ENCODE peak calls at places on chromosomes 6 and 20, in eight cellular contexts. P is body of pancreas; W is H1; C is psoas muscle; N is CD8-positive, alpha-beta T cell; V is GM23248; D is adrenal gland; E is PC-3. S is an unnamed sample.
A peak's percentile ranks its signal among the peaks of the same experiment; 100 is the strongest.

GRCh38 chr6:35801148-35801547 is 4.0 kb upstream of the LHFPL5 start:
- DNase-seq in V (no peak), E (no peak), C (no peak), D (no peak), W (no peak), P (no peak), N (no peak), S (no peak)

GRCh38 chr20:8755340-8756118 is 313.4 kb upstream of the PLCB4 start:
- DNase-seq in D (no peak), E (no peak), V (no peak), C (no peak), W (no peak), P (no peak), N (no peak), S (no peak)

GRCh38 chr6:9540126-9540525 is 874.7 kb downstream of the TFAP2A start:
- DNase-seq in V (peak; percentile 72), P (no peak), E (no peak), C (no peak), N (no peak), W (no peak), D (no peak), S (no peak)

GRCh38 chr20:49705358-49705757 is 8.3 kb downstream of the B4GALT5 start:
- DNase-seq in D (no peak), P (no peak), E (no peak), V (no peak), C (no peak), W (no peak), N (no peak), S (no peak)

GRCh38 chr6:4973972-4974885 is 29.6 kb downstream of the RPP40 start:
- DNase-seq in V (peak; percentile 72), E (peak; percentile 34), W (peak; percentile 66), N (no peak), D (no peak), P (no peak), C (peak; percentile 84), S (peak; percentile 74)

GRCh38 chr20:24376523-24377085 is 92.8 kb upstream of the SYNDIG1 start:
- DNase-seq in V (peak; percentile 56), P (no peak), E (no peak), D (no peak), C (no peak), W (no peak), N (no peak), S (no peak)

GRCh38 chr6:18746727-18747126 is 359.6 kb downstream of the RNF144B start:
- DNase-seq in D (no peak), E (no peak), N (no peak), C (no peak), V (no peak), W (no peak), P (no peak), S (no peak)

GRCh38 chr6:136959471-136959891 is 37.4 kb downstream of the SLC35D3 start:
- DNase-seq in E (no peak), D (no peak), V (no peak), C (no peak), W (peak; percentile 65), N (no peak), P (no peak), S (peak; percentile 52)

DNA sequence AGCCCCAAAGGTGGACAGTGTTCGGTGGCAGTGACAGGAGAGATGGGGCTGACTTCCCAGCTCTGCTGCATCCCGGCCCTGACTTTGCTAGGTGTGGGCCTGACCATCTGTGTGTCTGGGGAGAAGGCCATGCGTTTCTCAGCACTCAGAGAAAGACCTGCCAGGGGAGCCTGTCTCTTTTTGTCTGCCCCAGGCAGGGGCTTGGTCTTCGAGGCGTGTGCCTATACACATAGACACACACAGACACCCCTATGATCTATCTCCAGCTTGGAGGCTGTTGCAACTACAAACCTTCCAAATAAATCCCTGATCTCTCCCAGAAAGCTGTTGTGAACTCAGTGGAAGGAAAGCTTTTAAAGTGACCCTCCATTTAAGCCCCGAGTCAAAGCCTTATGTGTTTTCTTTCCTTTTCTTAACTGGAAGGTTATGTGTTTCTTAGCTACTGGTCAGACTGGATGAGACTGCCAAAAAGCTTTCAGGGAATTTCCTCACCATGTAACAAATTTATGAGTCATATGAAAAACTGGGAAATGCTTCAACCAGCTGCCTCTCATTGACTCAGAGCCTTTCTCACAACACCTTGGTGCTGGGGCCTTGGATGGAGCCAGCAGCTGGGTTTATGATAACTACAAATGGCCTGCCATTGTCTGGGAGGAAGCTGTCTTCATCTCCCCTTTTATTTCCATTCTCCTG is 102.6 kb downstream of the CDC5L start:
- DNase-seq in C (no peak), D (peak; percentile 80), P (peak; percentile 22), W (no peak), N (no peak), E (peak; percentile 96), V (peak; percentile 96), S (peak; percentile 36)
- H3K4me3 ChIP-seq in C (no peak overlapping the region), D (no peak overlapping the region), P (no peak overlapping the region), W (no peak overlapping the region), N (no peak overlapping the region), E (peak overlapping the region; percentile 48), V (peak overlapping the region; percentile 59), S (no peak overlapping the region)

DNA sequence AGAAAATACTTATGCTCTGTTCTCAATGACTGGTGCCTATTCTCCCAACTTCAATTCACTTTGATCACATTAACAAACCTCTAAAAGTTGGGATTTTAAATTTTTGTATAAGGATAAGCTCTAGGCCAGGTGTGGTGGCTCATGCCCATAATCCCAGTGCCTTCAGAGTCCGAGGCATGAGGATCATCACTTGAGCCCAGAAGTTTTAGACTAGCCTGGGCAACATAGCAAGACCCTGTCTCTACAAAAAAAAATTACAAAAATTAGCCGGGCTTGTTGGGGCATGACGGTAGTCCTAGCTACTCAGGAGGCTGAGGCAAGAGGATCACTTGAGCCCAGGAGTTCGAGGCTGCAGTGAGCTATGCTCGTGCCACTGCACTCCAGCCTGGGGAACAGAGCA is 3.9 kb downstream of the SSR1 start:
- DNase-seq in N (no peak), E (no peak), P (no peak), D (no peak), W (no peak), C (no peak), V (no peak), S (no peak)
- H3K4me1 ChIP-seq in N (peaks cover 42% of the 10 kb centered on the region), E (peaks cover 17% of the 10 kb centered on the region), P (peaks cover 57% of the 10 kb centered on the region), D (peaks cover 30% of the 10 kb centered on the region), W (no peaks in the 10 kb centered on the region), C (peaks cover 20% of the 10 kb centered on the region), V (peaks cover 28% of the 10 kb centered on the region), S (no peaks in the 10 kb centered on the region)

GRCh38 chr6:360791-361373 is 30.7 kb upstream of the IRF4 start:
- DNase-seq in P (no peak), C (no peak), W (no peak), N (no peak), D (no peak), E (no peak), V (no peak), S (no peak)

GRCh38 chr6:361411-362132 is 30.0 kb upstream of the IRF4 start:
- DNase-seq in E (no peak), D (no peak), P (no peak), C (no peak), W (no peak), V (no peak), N (no peak), S (no peak)

GRCh38 chr6:363291-363690 is 28.3 kb upstream of the IRF4 start:
- DNase-seq in P (no peak), D (no peak), N (no peak), W (no peak), E (no peak), C (no peak), V (no peak), S (no peak)

GRCh38 chr6:362924-363249 is 28.7 kb upstream of the IRF4 start:
- DNase-seq in V (no peak), P (no peak), D (no peak), N (no peak), E (no peak), W (no peak), C (no peak), S (peak; percentile 15)

DNA sequence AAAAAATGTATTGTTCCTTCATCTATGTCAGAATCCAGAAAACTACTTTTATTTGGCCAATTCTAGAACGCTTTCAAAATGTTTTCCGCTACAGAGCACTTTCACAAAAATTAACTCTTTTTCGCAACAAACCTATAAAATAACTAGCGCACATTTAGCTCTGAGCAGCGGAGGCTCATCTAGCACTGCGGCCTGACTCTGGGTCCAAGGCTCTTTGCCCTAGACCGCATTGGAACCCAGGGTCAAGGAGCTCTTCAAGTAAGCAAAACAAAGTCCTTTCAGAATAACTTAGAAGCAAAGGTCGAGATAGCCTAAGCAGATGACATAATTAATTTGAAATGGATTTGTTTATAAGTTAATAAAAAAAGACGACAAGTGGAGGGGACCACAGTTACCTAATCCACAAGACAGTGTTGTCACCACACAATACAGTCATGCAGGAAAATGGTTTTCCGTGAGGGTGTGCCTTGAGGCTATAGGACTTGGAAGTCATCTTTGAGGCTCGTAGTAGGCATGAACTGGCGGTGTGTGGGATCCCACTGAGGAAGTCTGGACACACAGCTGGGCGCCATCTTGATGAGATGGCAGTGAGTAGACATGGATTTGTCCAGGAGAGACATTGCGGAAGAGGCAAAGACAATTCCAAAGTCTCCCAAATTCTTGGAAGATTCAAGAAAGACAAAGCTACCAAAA is 29.2 kb upstream of the IRF4 start:
- DNase-seq in N (no peak), D (no peak), P (no peak), E (no peak), C (no peak), W (no peak), V (no peak), S (no peak)
- H3K9me3 ChIP-seq in N (no peaks in the 10 kb centered on the region), D (no peaks in the 10 kb centered on the region), P (peaks cover 7% of the 10 kb centered on the region), E (no peaks in the 10 kb centered on the region), C (peaks cover 8% of the 10 kb centered on the region), W (peaks cover 54% of the 10 kb centered on the region), V (no peaks in the 10 kb centered on the region), S (no peaks in the 10 kb centered on the region)

DNA sequence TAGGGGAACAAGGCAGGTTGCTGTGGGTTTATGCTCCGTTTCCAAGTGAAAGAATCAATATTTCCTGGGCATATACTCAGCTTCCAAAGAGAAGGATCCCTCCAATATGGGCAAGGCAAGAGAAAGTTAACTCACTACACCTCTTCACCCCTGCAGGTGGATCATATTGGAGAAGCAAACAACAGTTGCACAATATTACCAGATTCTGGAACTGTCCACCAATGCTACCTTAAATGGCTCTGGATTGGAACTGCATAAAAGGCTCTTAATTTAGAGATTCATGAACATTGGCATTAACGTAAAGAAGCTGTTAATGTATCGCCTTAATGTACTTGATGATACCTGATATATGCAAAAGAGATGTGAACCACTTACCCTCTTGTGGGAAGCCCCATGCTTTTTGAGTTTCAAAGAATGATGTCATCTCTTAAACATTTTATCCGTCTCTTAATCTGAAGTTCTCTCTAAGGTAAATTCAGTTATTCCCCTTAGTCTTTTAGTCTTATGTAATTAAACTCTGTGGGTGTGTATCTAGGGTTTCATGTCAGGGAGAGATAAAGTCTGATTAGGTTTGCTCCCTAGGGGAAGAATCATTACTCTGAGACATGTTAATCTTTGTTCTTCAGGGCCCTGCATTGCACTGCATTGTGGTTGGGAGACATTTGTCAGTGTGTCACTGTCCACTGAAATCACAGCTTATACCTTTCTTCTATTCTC is 99.5 kb downstream of the PHACTR1 start:
- DNase-seq in D (no peak), N (no peak), P (no peak), C (no peak), E (no peak), W (no peak), V (no peak), S (no peak)
- H3K4me3 ChIP-seq in D (no peak overlapping the region), N (no peak overlapping the region), P (no peak overlapping the region), C (no peak overlapping the region), E (no peak overlapping the region), W (no peak overlapping the region), V (no peak overlapping the region), S (no peak overlapping the region)

GRCh38 chr6:125191916-125192609 is 38.5 kb downstream of the TPD52L1 start:
- DNase-seq in P (peak; percentile 74), V (peak; percentile 84), D (peak; percentile 92), W (peak; percentile 67), C (peak; percentile 68), N (peak; percentile 21), E (peak; percentile 82), S (peak; percentile 52)
- H3K4me1 ChIP-seq in P (peaks cover 53% of the 10 kb centered on the region), V (peaks cover 16% of the 10 kb centered on the region), D (peaks cover 87% of the 10 kb centered on the region), W (peaks cover 10% of the 10 kb centered on the region), C (peaks cover 76% of the 10 kb centered on the region), N (no peaks in the 10 kb centered on the region), E (peaks cover 19% of the 10 kb centered on the region), S (no peaks in the 10 kb centered on the region)

GRCh38 chr6:42939810-42940167 is 10.5 kb downstream of the CNPY3 start:
- DNase-seq in P (peak; percentile 71), W (no peak), E (no peak), V (no peak), C (no peak), D (no peak), N (no peak), S (no peak)
- H3K9me3 ChIP-seq in P (no peaks in the 10 kb centered on the region), W (no peaks in the 10 kb centered on the region), E (no peaks in the 10 kb centered on the region), V (no peaks in the 10 kb centered on the region), C (no peaks in the 10 kb centered on the region), D (no peaks in the 10 kb centered on the region), N (no peaks in the 10 kb centered on the region), S (no peaks in the 10 kb centered on the region)